ENCODE peak calls at places on chromosomes 16 and 17, in ten cellular contexts. W is prostate gland, D is neural progenitor cell, L is uterus, U is SK-N-SH, B is lower lobe of right lung, G is tibial artery, X is PC-9, R is IMR-90, I is A549. E is an unnamed sample.

GRCh38 chr16:60077791-60078280 is 1343.7 kb upstream of the GOT2 start:
- DNase-seq in W (no peak), D (no peak), L (no peak), U (no peak), B (no peak), G (no peak), X (no peak), R (no peak), I (no peak), E (no peak)

GRCh38 chr16:4987580-4988374 is 29.6 kb downstream of the SEC14L5 start:
- DNase-seq in W (no peak), D (peak; percentile 40), L (no peak), U (peak; percentile 73), B (peak; percentile 38), G (no peak), X (no peak), R (no peak), I (peak; percentile 33), E (no peak)

GRCh38 chr17:48776602-48777001 is 40.4 kb downstream of the TTLL6 start:
- DNase-seq in W (no peak), D (no peak), L (no peak), U (no peak), B (no peak), G (no peak), X (no peak), R (no peak), I (no peak), E (no peak)

GRCh38 chr17:75073618-75074047 is 14.1 kb upstream of the SLC16A5 start:
- DNase-seq in W (peak; percentile 66), D (no peak), L (no peak), U (peak; percentile 19), B (peak; percentile 4), G (no peak), X (no peak), R (no peak), I (no peak), E (no peak)

GRCh38 chr17:67585077-67585602 is 132.6 kb upstream of the NOL11 start:
- DNase-seq in W (no peak), D (no peak), L (no peak), U (no peak), B (no peak), G (no peak), X (peak; percentile 93), R (peak; percentile 40), I (no peak), E (no peak)

GRCh38 chr17:67157732-67158639 is 87.0 kb downstream of the HELZ start:
- DNase-seq in W (no peak), D (peak; percentile 9), L (no peak), U (peak; percentile 75), B (no peak), G (no peak), X (no peak), R (peak; percentile 57), I (peak; percentile 71), E (no peak)

GRCh38 chr17:68035131-68035522 is 408 bp upstream of the KPNA2 start:
- DNase-seq in W (peak; percentile 91), D (peak; percentile 98), L (peak; percentile 89), U (no peak), B (peak; percentile 97), G (peak; percentile 93), X (no peak), R (no peak), I (no peak), E (peak; percentile 84)

GRCh38 chr16:22888791-22889190 is 74.8 kb downstream of the HS3ST2 start:
- DNase-seq in W (no peak), D (peak; percentile 38), L (no peak), U (no peak), B (no peak), G (no peak), X (no peak), R (peak; percentile 3), I (no peak), E (no peak)

GRCh38 chr17:57379237-57380054 is 123.1 kb downstream of the MSI2 start:
- DNase-seq in W (no peak), D (peak; percentile 66), L (no peak), U (peak; percentile 67), B (no peak), G (no peak), X (no peak), R (peak; percentile 12), I (no peak), E (no peak)

GRCh38 chr17:60439501-60439900 is 17.2 kb downstream of the CHCT1 start:
- DNase-seq in W (no peak), D (no peak), L (no peak), U (no peak), B (no peak), G (no peak), X (no peak), R (peak; percentile 68), I (no peak), E (no peak)

GRCh38 chr16:31352344-31353115 is 2.4 kb upstream of the ITGAX start:
- DNase-seq in W (no peak), D (no peak), L (no peak), U (no peak), B (no peak), G (no peak), X (no peak), R (no peak), I (no peak), E (no peak)

GRCh38 chr16:54268766-54269165 is 17.8 kb downstream of the IRX3 start:
- DNase-seq in W (no peak), D (no peak), L (no peak), U (no peak), B (no peak), G (no peak), X (no peak), R (no peak), I (no peak), E (no peak)

GRCh38 chr17:38590988-38591758 is 14.6 kb downstream of the SRCIN1 start:
- DNase-seq in W (no peak), D (peak; percentile 24), L (no peak), U (no peak), B (peak; percentile 72), G (no peak), X (peak; percentile 84), R (no peak), I (no peak), E (no peak)

GRCh38 chr17:57506253-57506911 is 238.7 kb downstream of the CCDC182 start:
- DNase-seq in W (no peak), D (no peak), L (peak; percentile 36), U (peak; percentile 75), B (no peak), G (no peak), X (no peak), R (no peak), I (no peak), E (no peak)

GRCh38 chr16:23024044-23024443 is 125.2 kb downstream of the USP31 start:
- DNase-seq in W (no peak), D (no peak), L (no peak), U (no peak), B (no peak), G (no peak), X (no peak), R (no peak), I (no peak), E (no peak)

GRCh38 chr17:78322858-78323455 is 36.9 kb downstream of the SOCS3 start:
- DNase-seq in W (no peak), D (no peak), L (peak; percentile 78), U (peak; percentile 85), B (no peak), G (no peak), X (no peak), R (no peak), I (no peak), E (no peak)

GRCh38 chr16:80058236-80058635 is 457.7 kb upstream of the MAF start:
- DNase-seq in W (peak; percentile 52), D (no peak), L (peak; percentile 78), U (no peak), B (no peak), G (peak; percentile 36), X (no peak), R (no peak), I (no peak), E (no peak)

GRCh38 chr17:3004150-3004801 is 59.1 kb downstream of the OR1D5 start:
- DNase-seq in W (peak; percentile 98), D (no peak), L (peak; percentile 96), U (peak; percentile 97), B (peak; percentile 98), G (peak; percentile 99), X (peak; percentile 89), R (peak; percentile 96), I (peak; percentile 98), E (peak; percentile 60)

GRCh38 chr17:63070031-63070430 is 104.0 kb downstream of the TANC2 start:
- DNase-seq in W (no peak), D (no peak), L (no peak), U (no peak), B (no peak), G (no peak), X (no peak), R (peak; percentile 29), I (no peak), E (no peak)

DNA sequence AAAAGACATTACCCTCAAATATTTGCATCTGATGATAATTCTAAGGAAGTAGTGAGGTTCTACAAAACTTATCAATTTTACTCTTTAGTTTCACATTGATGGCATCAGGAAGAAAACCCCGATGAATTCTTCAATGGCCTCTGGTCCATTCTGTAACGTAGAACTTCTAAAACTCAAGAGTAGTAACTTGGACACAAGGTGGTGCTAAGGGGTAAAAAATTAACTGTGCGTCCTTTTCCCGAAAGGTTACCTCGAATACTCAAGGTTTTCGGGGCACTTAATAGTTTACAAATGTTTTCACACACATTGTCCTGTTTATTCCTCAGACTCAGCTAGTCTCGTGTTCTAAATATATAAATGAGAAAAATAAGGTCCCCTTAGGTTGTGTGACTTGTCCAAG is 517.3 kb upstream of the ZFHX3 start:
- DNase-seq in W (no peak), D (peak; percentile 55), L (no peak), U (no peak), B (no peak), G (no peak), X (no peak), R (no peak), I (peak; percentile 19), E (no peak)
- TF ChIP-seq CTCF in W (no peak), D (peak; percentile 58), L (no peak), U (no peak), B (peak; percentile 6), G (peak; percentile 60), X (peak; percentile 44), R (no peak), I (peak; percentile 45), E (no peak)

GRCh38 chr16:56298948-56299602 is 107.8 kb downstream of the GNAO1 start:
- DNase-seq in W (no peak), D (peak; percentile 60), L (no peak), U (peak; percentile 66), B (peak; percentile 52), G (peak; percentile 40), X (no peak), R (no peak), I (no peak), E (no peak)
- H3K27ac ChIP-seq in W (no peak overlapping the region), D (peak overlapping the region; percentile 60), L (no peak overlapping the region), U (no peak overlapping the region), B (peak overlapping the region; percentile 51), G (peak overlapping the region; percentile 69), X (no peak overlapping the region), R (no peak overlapping the region), I (no peak overlapping the region), E (no peak overlapping the region)

GRCh38 chr17:53253956-53254597 is 568.6 kb upstream of the KIF2B start:
- DNase-seq in W (no peak), D (no peak), L (no peak), U (no peak), B (no peak), G (no peak), X (no peak), R (no peak), I (no peak), E (no peak)
- H3K9me3 ChIP-seq in W (no peaks in the 10 kb centered on the region), D (no peaks in the 10 kb centered on the region), L (no peaks in the 10 kb centered on the region), U (no peaks in the 10 kb centered on the region), B (no peaks in the 10 kb centered on the region), G (no peaks in the 10 kb centered on the region), X (no peaks in the 10 kb centered on the region), R (peaks cover 20% of the 10 kb centered on the region), I (peaks cover 19% of the 10 kb centered on the region), E (no peaks in the 10 kb centered on the region)

GRCh38 chr17:44309472-44309871 is 1.1 kb downstream of the RUNDC3A start:
- DNase-seq in W (no peak), D (no peak), L (no peak), U (no peak), B (no peak), G (no peak), X (no peak), R (no peak), I (no peak), E (no peak)
- TF ChIP-seq CTCF in W (no peak), D (no peak), L (no peak), U (no peak), B (no peak), G (no peak), X (peak; percentile 39), R (no peak), I (no peak), E (no peak)